ENCODE peak calls at places on chromosomes 2 and 18, in four cellular contexts. E is kidney; H is CD8-positive, alpha-beta T cell; P is dorsolateral prefrontal cortex. Y is an unnamed sample.

GRCh38 chr2:137806102-137806805 is 158.0 kb upstream of the HNMT start:
- DNase-seq in E (no peak), P (no peak), H (no peak), Y (no peak)

GRCh38 chr2:212646698-212647097 is 108.1 kb upstream of the ERBB4 start:
- DNase-seq in H (no peak), E (no peak), P (no peak), Y (no peak)

GRCh38 chr18:11309172-11309571 is 159.8 kb upstream of the PIEZO2 start:
- DNase-seq in P (no peak), H (no peak), E (no peak), Y (peak)

GRCh38 chr2:22855081-22855480 is 529.9 kb upstream of the KLHL29 start:
- DNase-seq in P (peak), E (no peak), H (no peak), Y (no peak)

GRCh38 chr18:23266717-23267446 is 131.6 kb downstream of the CABLES1 start:
- DNase-seq in H (no peak), P (no peak), E (no peak), Y (no peak)

GRCh38 chr2:97736608-97737330 is 23.4 kb downstream of the ZAP70 start:
- DNase-seq in E (no peak), H (no peak), P (no peak), Y (no peak)

GRCh38 chr2:47336259-47337238 is 66.4 kb upstream of the MSH2 start:
- DNase-seq in P (no peak), H (no peak), E (no peak), Y (peak)

GRCh38 chr2:43818761-43819160 is 19.9 kb downstream of the ABCG5 start:
- DNase-seq in P (no peak), H (no peak), E (no peak), Y (peak)

GRCh38 chr18:51603111-51603510 is 405.6 kb upstream of the MEX3C start:
- DNase-seq in P (no peak), H (no peak), E (no peak), Y (peak)

GRCh38 chr2:222903234-222904220 is 42.7 kb downstream of the ACSL3 start:
- DNase-seq in H (no peak), E (no peak), P (no peak), Y (peak)

GRCh38 chr18:59123588-59124369 is 15.9 kb upstream of the SEC11C start:
- DNase-seq in H (no peak), E (no peak), P (no peak), Y (peak)

GRCh38 chr2:174158003-174158402 is 90.3 kb downstream of the OLA1 start:
- DNase-seq in H (peak), P (no peak), E (no peak), Y (peak)

GRCh38 chr2:85707304-85707703 is 13.1 kb downstream of the GNLY start:
- DNase-seq in H (peak), P (peak), E (no peak), Y (peak)

GRCh38 chr2:171702781-171703556 is 15.7 kb downstream of the DYNC1I2 start:
- DNase-seq in E (no peak), P (no peak), H (no peak), Y (peak)

GRCh38 chr2:238462782-238463396 is 36.2 kb downstream of the ASB1 start:
- DNase-seq in E (no peak), H (no peak), P (no peak), Y (peak)

GRCh38 chr2:60834270-60834717 is 47.1 kb upstream of the REL start:
- DNase-seq in E (no peak), P (no peak), H (no peak), Y (peak)

DNA sequence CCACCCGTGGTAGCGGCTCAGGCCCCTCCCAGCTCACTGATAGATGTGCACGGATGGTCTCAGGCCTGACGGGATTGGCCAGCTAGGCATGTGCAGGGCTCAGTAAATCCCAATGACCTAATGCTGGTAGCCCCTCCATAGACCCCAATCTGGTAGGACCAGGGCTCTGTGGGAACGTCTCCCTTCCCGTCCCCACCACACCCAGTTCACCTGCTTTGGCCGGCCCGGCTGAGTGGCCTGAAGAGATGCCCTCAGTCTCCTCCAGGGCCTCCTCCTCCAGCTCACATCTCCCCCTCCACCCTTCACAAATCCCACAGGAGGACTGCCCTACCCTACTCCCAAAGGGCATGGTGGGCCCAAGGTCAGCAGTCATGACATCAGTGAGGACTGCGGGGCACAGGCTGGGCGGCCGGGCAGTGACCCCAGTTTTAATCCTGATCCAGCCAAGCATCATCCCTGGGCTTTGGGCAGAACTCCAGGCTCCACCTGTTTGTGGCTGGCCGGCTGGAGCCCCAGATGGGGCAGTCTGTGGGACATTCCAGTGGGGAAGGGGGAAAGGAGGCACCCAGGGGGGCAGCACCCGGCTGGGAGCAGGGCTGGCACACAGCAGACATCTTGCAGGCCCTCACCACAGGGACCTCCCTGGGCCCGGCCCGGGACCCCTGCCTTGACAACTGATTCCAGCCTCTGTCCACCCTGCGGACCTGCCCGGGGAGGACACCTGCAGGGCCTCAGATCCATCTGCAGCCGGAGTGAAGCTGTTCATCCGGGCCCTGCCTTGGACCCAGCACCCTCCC is 2.3 kb downstream of the KIF1A start:
- DNase-seq in E (no peak), P (peak), H (no peak), Y (no peak)
- H3K4me3 ChIP-seq in E (no peak), P (peak), H (no peak), Y (no peak)

DNA sequence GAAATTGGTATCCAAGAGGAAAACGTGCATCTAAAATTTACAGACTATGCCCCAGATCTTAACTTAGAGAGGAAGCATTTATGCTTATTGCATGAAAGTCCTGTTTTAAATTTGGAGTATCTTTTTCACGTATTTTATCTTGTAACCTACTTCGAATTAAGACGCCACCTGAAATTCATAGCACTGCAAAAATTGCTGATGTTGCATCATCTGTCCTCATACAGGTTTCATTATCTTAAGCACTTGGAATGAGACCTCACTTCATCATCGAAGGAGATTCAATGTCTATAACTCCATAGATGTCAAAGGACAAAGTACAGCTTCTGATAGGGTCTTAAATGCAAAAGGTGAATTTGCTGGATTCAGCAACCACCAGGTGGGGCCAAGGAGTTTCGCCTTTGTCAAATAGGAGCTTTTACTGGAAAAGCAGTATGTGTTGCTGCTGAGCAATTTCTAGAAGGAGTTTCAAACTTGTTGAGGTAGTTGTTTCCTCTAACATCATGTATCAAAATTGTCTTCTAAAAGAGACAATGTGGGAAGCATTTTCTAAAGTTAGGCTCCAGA is 106.4 kb upstream of the CCDC85A start:
- DNase-seq in P (no peak), E (no peak), H (no peak), Y (peak)
- TF ChIP-seq CTCF in P (peak), E (peak), H (no peak), Y (peak)

DNA sequence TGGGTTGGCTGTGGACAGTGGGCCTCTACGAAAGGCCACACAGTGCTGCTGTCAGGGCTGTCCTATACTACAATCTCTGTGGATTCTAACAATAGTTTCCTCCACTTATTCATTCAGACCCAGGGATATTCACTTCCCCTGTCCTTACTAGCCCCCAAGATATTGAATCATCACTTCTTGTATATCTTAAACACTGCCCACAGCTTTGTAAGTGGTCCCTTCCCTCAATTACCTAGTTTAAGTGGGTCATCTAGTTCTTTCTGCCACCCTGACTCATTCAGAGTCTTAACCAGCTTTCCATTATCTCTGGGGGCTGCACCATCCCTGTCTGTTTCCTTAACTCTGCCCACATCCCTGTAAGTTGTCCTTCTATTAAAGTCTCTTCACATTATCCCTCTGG is 69.2 kb downstream of the CD28 start:
- DNase-seq in P (no peak), E (no peak), H (no peak), Y (no peak)
- H3K27ac ChIP-seq in P (no peak), E (no peak), H (no peak), Y (no peak)

GRCh38 chr2:33383838-33384237 is 92.6 kb upstream of the RASGRP3 start:
- DNase-seq in H (no peak), E (no peak), P (no peak), Y (no peak)
- H3K4me3 ChIP-seq in H (no peak), E (no peak), P (no peak), Y (no peak)

GRCh38 chr2:131039101-131039440 is 54.2 kb downstream of the FAM168B start:
- DNase-seq in E (no peak), P (no peak), H (no peak), Y (no peak)

GRCh38 chr2:131036269-131036668 is 57.0 kb downstream of the FAM168B start:
- DNase-seq in P (no peak), H (no peak), E (no peak), Y (no peak)

GRCh38 chr2:131038258-131039100 is 54.8 kb downstream of the FAM168B start:
- DNase-seq in P (no peak), E (no peak), H (no peak), Y (no peak)

GRCh38 chr2:131036696-131037397 is 56.4 kb downstream of the FAM168B start:
- DNase-seq in P (no peak), E (no peak), H (no peak), Y (no peak)

DNA sequence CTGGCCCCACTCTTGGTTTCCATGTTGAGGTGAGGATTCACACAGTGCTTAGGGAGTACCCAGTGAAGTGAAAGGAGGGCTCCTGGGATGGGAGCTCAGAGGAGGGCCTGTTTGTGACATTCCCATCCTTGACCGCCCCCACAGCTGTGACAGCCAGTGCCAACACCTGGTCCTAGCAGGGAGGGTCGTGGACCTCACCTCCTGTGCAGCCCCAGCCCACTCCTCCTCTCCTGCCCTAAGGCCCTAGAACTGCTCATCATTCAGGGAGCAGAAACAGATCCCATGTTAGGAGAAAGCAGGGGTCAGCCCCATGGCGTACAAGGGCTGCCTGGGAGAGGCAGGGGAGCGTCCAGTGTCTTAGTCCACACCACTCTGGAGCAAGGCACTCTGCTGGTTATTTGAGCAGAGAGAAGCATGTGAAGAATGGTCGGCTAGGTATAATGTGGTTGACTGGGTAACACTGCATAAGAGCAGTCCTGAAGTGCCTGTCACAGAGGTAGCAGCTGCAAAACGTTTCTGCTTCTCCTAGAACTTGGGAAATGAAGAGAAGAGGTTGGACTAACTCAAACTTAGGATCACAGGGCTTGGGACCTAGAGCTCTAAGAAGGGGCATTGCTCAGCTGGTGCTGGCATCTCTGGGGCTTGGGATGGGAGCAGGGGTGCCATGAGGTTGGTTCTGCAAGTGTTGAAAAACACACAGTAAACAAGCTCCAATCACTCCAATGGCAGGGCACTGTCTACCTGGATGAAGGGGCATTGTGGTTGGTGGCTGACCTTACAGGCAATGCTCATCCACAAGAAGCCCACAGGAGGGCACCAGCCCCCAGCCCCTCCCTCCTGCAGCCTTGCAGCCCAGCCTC is 55.6 kb downstream of the FAM168B start:
- DNase-seq in H (no peak), E (no peak), P (no peak), Y (no peak)
- TF ChIP-seq CTCF in H (no peak), E (no peak), P (no peak), Y (no peak)

GRCh38 chr2:207571370-207571769 is 41.6 kb downstream of the CREB1 start:
- DNase-seq in P (no peak), E (no peak), H (no peak), Y (no peak)
- H3K27ac ChIP-seq in P (no peak), E (no peak), H (no peak), Y (no peak)